ENCODE peak calls at places on chromosomes 12 and 14, in four cellular contexts. E is germinal center, U is lower leg skin, J is amygdala. C is an unnamed sample.

GRCh38 chr14:53180272-53181221 is 27.4 kb upstream of the DDHD1 start:
- DNase-seq in J (no peak), U (no peak), E (no peak), C (no peak)

GRCh38 chr12:47935196-47935595 is 28.2 kb upstream of the TMEM106C start:
- DNase-seq in J (no peak), U (peak), E (no peak), C (no peak)

GRCh38 chr12:117140397-117141096 is 41.3 kb upstream of the TESC start:
- DNase-seq in U (no peak), J (no peak), E (no peak), C (no peak)

GRCh38 chr12:124809878-124810277 is 53.8 kb downstream of the SCARB1 start:
- DNase-seq in J (no peak), U (no peak), E (no peak), C (no peak)

GRCh38 chr12:131066207-131066885 is 112.6 kb downstream of the ADGRD1 start:
- DNase-seq in E (no peak), U (no peak), J (no peak), C (no peak)

GRCh38 chr12:13044859-13045384 is 741 bp downstream of the FAM234B start:
- DNase-seq in E (no peak), J (no peak), U (no peak), C (no peak)

GRCh38 chr12:132363661-132364347 is 34.4 kb upstream of the GALNT9 start:
- DNase-seq in J (no peak), E (no peak), U (no peak), C (no peak)

GRCh38 chr14:51963164-51963733 is 26.1 kb upstream of the RTRAF start:
- DNase-seq in U (no peak), E (no peak), J (no peak), C (no peak)

GRCh38 chr14:52377940-52378339 is 63.8 kb downstream of the PTGER2 start:
- DNase-seq in J (no peak), E (no peak), U (no peak), C (no peak)

C was measured in tibial nerve.